ENCODE peak calls at places on chromosomes 2 and 18, in seven cellular contexts. D is epithelial cell of esophagus, C is T-helper 17 cell, I is HFF-Myc, B is left ventricle myocardium inferior, H is B cell, U is NB4. A is an unnamed sample.

GRCh38 chr2:10452334-10452733 is 4.2 kb upstream of the ODC1 start:
- DNase-seq in D (peak), C (no peak), I (peak), B (no peak), H (no peak), U (no peak), A (no peak)

GRCh38 chr2:12486205-12487118 is 230.3 kb upstream of the TRIB2 start:
- DNase-seq in D (peak), C (no peak), I (no peak), B (no peak), H (no peak), U (no peak), A (no peak)

GRCh38 chr2:12097860-12098259 is 351.4 kb downstream of the LPIN1 start:
- DNase-seq in D (no peak), C (no peak), I (no peak), B (no peak), H (no peak), U (no peak), A (no peak)

GRCh38 chr2:175168564-175168945 is 552 bp upstream of the ATF2 start:
- DNase-seq in D (no peak), C (no peak), I (no peak), B (no peak), H (no peak), U (no peak), A (no peak)

GRCh38 chr18:53909668-53910067 is 314.8 kb downstream of the MBD2 start:
- DNase-seq in D (peak), C (no peak), I (no peak), B (no peak), H (peak), U (peak), A (no peak)

GRCh38 chr2:45300026-45300750 is 290.9 kb upstream of the SIX2 start:
- DNase-seq in D (no peak), C (no peak), I (no peak), B (no peak), H (no peak), U (no peak), A (no peak)

GRCh38 chr18:33556846-33557245 is 21.2 kb upstream of the ASXL3 start:
- DNase-seq in D (peak), C (no peak), I (no peak), B (no peak), H (no peak), U (no peak), A (no peak)

GRCh38 chr2:43323810-43324588 is 97.6 kb upstream of the ZFP36L2 start:
- DNase-seq in D (peak), C (no peak), I (no peak), B (peak), H (no peak), U (no peak), A (no peak)

GRCh38 chr2:21055879-21056790 is 12.3 kb upstream of the APOB start:
- DNase-seq in D (no peak), C (no peak), I (no peak), B (no peak), H (no peak), U (peak), A (no peak)

GRCh38 chr2:12684471-12684936 is 32.2 kb upstream of the TRIB2 start:
- DNase-seq in D (peak), C (no peak), I (no peak), B (no peak), H (no peak), U (no peak), A (no peak)

GRCh38 chr2:219289537-219290361 is 10.6 kb downstream of the DNAJB2 start:
- DNase-seq in D (peak), C (no peak), I (peak), B (peak), H (no peak), U (peak), A (peak)

A was measured in cardiac septum.